ENCODE peak calls at places on chromosomes 3 and 15, in nine cellular contexts. One of them, this sample, is unnamed.

GRCh38 chr15:82838096-82838735 is 28.8 kb downstream of the WHAMM start:
- DNase-seq in GM12865: no peak
- DNase-seq in dorsolateral prefrontal cortex: no peak
- DNase-seq in fibroblast of lung: no peak
- DNase-seq in choroid plexus epithelial cell: no peak
- DNase-seq in cardiac fibroblast: no peak
- DNase-seq in AG09309: no peak
- DNase-seq in endothelial cell of umbilical vein: no peak
- DNase-seq in astrocyte: no peak
- DNase-seq in this sample: no peak

GRCh38 chr3:67017211-67017610 is 19.1 kb downstream of the KBTBD8 start:
- DNase-seq in GM12865: peak; percentile 24
- DNase-seq in dorsolateral prefrontal cortex: no peak
- DNase-seq in fibroblast of lung: peak; percentile 60
- DNase-seq in choroid plexus epithelial cell: peak; percentile 68
- DNase-seq in cardiac fibroblast: no peak
- DNase-seq in AG09309: no peak
- DNase-seq in endothelial cell of umbilical vein: no peak
- DNase-seq in astrocyte: no peak
- DNase-seq in this sample: no peak

GRCh38 chr3:10666621-10667020 is 149.4 kb upstream of the SLC6A11 start:
- DNase-seq in GM12865: peak; percentile 28
- DNase-seq in dorsolateral prefrontal cortex: peak; percentile 70
- DNase-seq in fibroblast of lung: no peak
- DNase-seq in choroid plexus epithelial cell: no peak
- DNase-seq in cardiac fibroblast: no peak
- DNase-seq in AG09309: no peak
- DNase-seq in endothelial cell of umbilical vein: no peak
- DNase-seq in astrocyte: no peak
- DNase-seq in this sample: no peak

GRCh38 chr3:8560608-8561007 is 59.0 kb downstream of the LMCD1 start:
- DNase-seq in GM12865: no peak
- DNase-seq in dorsolateral prefrontal cortex: no peak
- DNase-seq in fibroblast of lung: peak; percentile 91
- DNase-seq in choroid plexus epithelial cell: peak; percentile 100
- DNase-seq in cardiac fibroblast: peak; percentile 99
- DNase-seq in AG09309: peak; percentile 29
- DNase-seq in endothelial cell of umbilical vein: no peak
- DNase-seq in astrocyte: peak; percentile 99
- DNase-seq in this sample: no peak

GRCh38 chr3:71576966-71577459 is 6.5 kb downstream of the FOXP1 start:
- DNase-seq in GM12865: no peak
- DNase-seq in dorsolateral prefrontal cortex: no peak
- DNase-seq in fibroblast of lung: no peak
- DNase-seq in choroid plexus epithelial cell: no peak
- DNase-seq in cardiac fibroblast: no peak
- DNase-seq in AG09309: no peak
- DNase-seq in endothelial cell of umbilical vein: peak; percentile 35
- DNase-seq in astrocyte: no peak
- DNase-seq in this sample: no peak

GRCh38 chr15:56918907-56919707 is 663 bp downstream of the TCF12 start:
- DNase-seq in GM12865: peak; percentile 89
- DNase-seq in dorsolateral prefrontal cortex: peak; percentile 59
- DNase-seq in fibroblast of lung: peak; percentile 63
- DNase-seq in choroid plexus epithelial cell: peak; percentile 64
- DNase-seq in cardiac fibroblast: peak; percentile 76
- DNase-seq in AG09309: no peak
- DNase-seq in endothelial cell of umbilical vein: peak; percentile 77
- DNase-seq in astrocyte: peak; percentile 65
- DNase-seq in this sample: no peak

GRCh38 chr15:56965614-56966013 is 47.2 kb downstream of the TCF12 start:
- DNase-seq in GM12865: no peak
- DNase-seq in dorsolateral prefrontal cortex: no peak
- DNase-seq in fibroblast of lung: no peak
- DNase-seq in choroid plexus epithelial cell: no peak
- DNase-seq in cardiac fibroblast: no peak
- DNase-seq in AG09309: no peak
- DNase-seq in endothelial cell of umbilical vein: no peak
- DNase-seq in astrocyte: no peak
- DNase-seq in this sample: no peak

GRCh38 chr3:107458871-107459270 is 63.9 kb upstream of the BBX start:
- DNase-seq in GM12865: no peak
- DNase-seq in dorsolateral prefrontal cortex: no peak
- DNase-seq in fibroblast of lung: peak; percentile 31
- DNase-seq in choroid plexus epithelial cell: peak; percentile 58
- DNase-seq in cardiac fibroblast: peak; percentile 68
- DNase-seq in AG09309: no peak
- DNase-seq in endothelial cell of umbilical vein: no peak
- DNase-seq in astrocyte: peak; percentile 8
- DNase-seq in this sample: no peak

GRCh38 chr3:113117511-113118302 is 93.7 kb upstream of the BOC start:
- DNase-seq in GM12865: no peak
- DNase-seq in dorsolateral prefrontal cortex: no peak
- DNase-seq in fibroblast of lung: peak; percentile 77
- DNase-seq in choroid plexus epithelial cell: peak; percentile 56
- DNase-seq in cardiac fibroblast: peak; percentile 78
- DNase-seq in AG09309: peak; percentile 43
- DNase-seq in endothelial cell of umbilical vein: peak; percentile 31
- DNase-seq in astrocyte: peak; percentile 94
- DNase-seq in this sample: no peak

GRCh38 chr15:85761635-85762034 is 33.1 kb downstream of the KLHL25 start:
- DNase-seq in GM12865: no peak
- DNase-seq in dorsolateral prefrontal cortex: no peak
- DNase-seq in fibroblast of lung: peak; percentile 86
- DNase-seq in choroid plexus epithelial cell: peak; percentile 43
- DNase-seq in cardiac fibroblast: no peak
- DNase-seq in AG09309: no peak
- DNase-seq in endothelial cell of umbilical vein: no peak
- DNase-seq in astrocyte: peak; percentile 87
- DNase-seq in this sample: no peak

GRCh38 chr3:101124125-101124524 is 130.9 kb upstream of the ABI3BP start:
- DNase-seq in GM12865: no peak
- DNase-seq in dorsolateral prefrontal cortex: no peak
- DNase-seq in fibroblast of lung: no peak
- DNase-seq in choroid plexus epithelial cell: peak; percentile 65
- DNase-seq in cardiac fibroblast: no peak
- DNase-seq in AG09309: no peak
- DNase-seq in endothelial cell of umbilical vein: no peak
- DNase-seq in astrocyte: no peak
- DNase-seq in this sample: no peak

GRCh38 chr3:107599755-107600122 is 77.0 kb downstream of the BBX start:
- DNase-seq in GM12865: no peak
- DNase-seq in dorsolateral prefrontal cortex: no peak
- DNase-seq in fibroblast of lung: peak; percentile 21
- DNase-seq in choroid plexus epithelial cell: no peak
- DNase-seq in cardiac fibroblast: no peak
- DNase-seq in AG09309: no peak
- DNase-seq in endothelial cell of umbilical vein: peak; percentile 65
- DNase-seq in astrocyte: no peak
- DNase-seq in this sample: no peak

GRCh38 chr15:26178821-26179220 is 315.7 kb upstream of the ATP10A start:
- DNase-seq in GM12865: no peak
- DNase-seq in dorsolateral prefrontal cortex: no peak
- DNase-seq in fibroblast of lung: no peak
- DNase-seq in choroid plexus epithelial cell: no peak
- DNase-seq in cardiac fibroblast: no peak
- DNase-seq in AG09309: no peak
- DNase-seq in endothelial cell of umbilical vein: no peak
- DNase-seq in astrocyte: no peak
- DNase-seq in this sample: no peak

GRCh38 chr15:42890161-42890913 is 30.2 kb downstream of the TTBK2 start:
- DNase-seq in GM12865: no peak
- DNase-seq in dorsolateral prefrontal cortex: no peak
- DNase-seq in fibroblast of lung: peak; percentile 45
- DNase-seq in choroid plexus epithelial cell: peak; percentile 68
- DNase-seq in cardiac fibroblast: peak; percentile 91
- DNase-seq in AG09309: no peak
- DNase-seq in endothelial cell of umbilical vein: peak; percentile 90
- DNase-seq in astrocyte: peak; percentile 98
- DNase-seq in this sample: no peak

GRCh38 chr3:64687781-64688515 is at the start of gene ADAMTS9:
- DNase-seq in GM12865: no peak
- DNase-seq in dorsolateral prefrontal cortex: peak; percentile 54
- DNase-seq in fibroblast of lung: peak; percentile 87
- DNase-seq in choroid plexus epithelial cell: peak; percentile 77
- DNase-seq in cardiac fibroblast: peak; percentile 73
- DNase-seq in AG09309: no peak
- DNase-seq in endothelial cell of umbilical vein: peak; percentile 87
- DNase-seq in astrocyte: peak; percentile 56
- DNase-seq in this sample: no peak

GRCh38 chr3:138921316-138922292 is 25.3 kb downstream of the FOXL2 start:
- DNase-seq in GM12865: no peak
- DNase-seq in dorsolateral prefrontal cortex: no peak
- DNase-seq in fibroblast of lung: peak; percentile 78
- DNase-seq in choroid plexus epithelial cell: peak; percentile 80
- DNase-seq in cardiac fibroblast: peak; percentile 85
- DNase-seq in AG09309: peak; percentile 82
- DNase-seq in endothelial cell of umbilical vein: no peak
- DNase-seq in astrocyte: peak; percentile 87
- DNase-seq in this sample: no peak

GRCh38 chr3:149018247-149018646 is 26.9 kb downstream of the GYG1 start:
- DNase-seq in GM12865: no peak
- DNase-seq in dorsolateral prefrontal cortex: no peak
- DNase-seq in fibroblast of lung: peak; percentile 60
- DNase-seq in choroid plexus epithelial cell: peak; percentile 57
- DNase-seq in cardiac fibroblast: peak; percentile 72
- DNase-seq in AG09309: no peak
- DNase-seq in endothelial cell of umbilical vein: no peak
- DNase-seq in astrocyte: peak; percentile 34
- DNase-seq in this sample: no peak

GRCh38 chr15:37880009-37880834 is 54.2 kb upstream of the TMCO5A start:
- DNase-seq in GM12865: peak; percentile 42
- DNase-seq in dorsolateral prefrontal cortex: no peak
- DNase-seq in fibroblast of lung: peak; percentile 85
- DNase-seq in choroid plexus epithelial cell: peak; percentile 84
- DNase-seq in cardiac fibroblast: peak; percentile 74
- DNase-seq in AG09309: no peak
- DNase-seq in endothelial cell of umbilical vein: peak; percentile 64
- DNase-seq in astrocyte: peak; percentile 82
- DNase-seq in this sample: peak; percentile 2

DNA sequence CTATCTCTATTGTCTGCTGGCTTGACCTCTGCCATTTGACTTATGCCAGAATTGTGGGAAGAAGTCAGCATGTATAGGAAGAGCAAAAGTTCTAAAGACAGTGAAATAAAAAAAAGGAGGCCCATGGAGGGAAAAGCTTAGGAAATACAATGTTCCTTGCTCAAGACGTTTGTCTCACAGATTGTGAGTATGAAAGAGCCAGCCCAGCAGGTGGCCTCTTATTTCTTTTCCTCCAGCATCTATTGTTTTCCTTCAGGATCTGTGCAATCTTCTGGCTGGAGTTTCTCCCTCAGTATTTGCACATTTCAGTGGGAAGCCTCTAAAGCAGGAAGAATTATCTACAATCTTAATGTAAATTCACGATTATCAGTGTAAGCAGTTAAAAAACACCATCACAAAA is 43.7 kb downstream of the ZDHHC3 start:
- DNase-seq in GM12865: no peak
- DNase-seq in dorsolateral prefrontal cortex: no peak
- DNase-seq in fibroblast of lung: no peak
- DNase-seq in choroid plexus epithelial cell: no peak
- DNase-seq in cardiac fibroblast: no peak
- DNase-seq in AG09309: no peak
- DNase-seq in endothelial cell of umbilical vein: no peak
- DNase-seq in astrocyte: no peak
- DNase-seq in this sample: no peak
- TF ChIP-seq CTCF in GM12865: no peak
- TF ChIP-seq CTCF in dorsolateral prefrontal cortex: no peak
- TF ChIP-seq CTCF in fibroblast of lung: no peak
- TF ChIP-seq CTCF in choroid plexus epithelial cell: peak; percentile 15
- TF ChIP-seq CTCF in cardiac fibroblast: no peak
- TF ChIP-seq CTCF in AG09309: no peak
- TF ChIP-seq CTCF in endothelial cell of umbilical vein: no peak
- TF ChIP-seq CTCF in astrocyte: no peak
- TF ChIP-seq CTCF in this sample: no peak

GRCh38 chr15:74542192-74543042 is 1.4 kb downstream of the ARID3B start:
- DNase-seq in GM12865: peak; percentile 30
- DNase-seq in dorsolateral prefrontal cortex: no peak
- DNase-seq in fibroblast of lung: no peak
- DNase-seq in choroid plexus epithelial cell: no peak
- DNase-seq in cardiac fibroblast: no peak
- DNase-seq in AG09309: no peak
- DNase-seq in endothelial cell of umbilical vein: no peak
- DNase-seq in astrocyte: no peak
- DNase-seq in this sample: no peak
- H3K4me3 ChIP-seq in GM12865: peak overlapping the region; percentile 95
- H3K4me3 ChIP-seq in dorsolateral prefrontal cortex: peak overlapping the region; percentile 87
- H3K4me3 ChIP-seq in fibroblast of lung: peak overlapping the region; percentile 93
- H3K4me3 ChIP-seq in choroid plexus epithelial cell: no peak overlapping the region
- H3K4me3 ChIP-seq in cardiac fibroblast: no peak overlapping the region
- H3K4me3 ChIP-seq in AG09309: no peak overlapping the region
- H3K4me3 ChIP-seq in endothelial cell of umbilical vein: no peak overlapping the region
- H3K4me3 ChIP-seq in astrocyte: peak overlapping the region; percentile 78
- H3K4me3 ChIP-seq in this sample: peak overlapping the region; percentile 90

DNA sequence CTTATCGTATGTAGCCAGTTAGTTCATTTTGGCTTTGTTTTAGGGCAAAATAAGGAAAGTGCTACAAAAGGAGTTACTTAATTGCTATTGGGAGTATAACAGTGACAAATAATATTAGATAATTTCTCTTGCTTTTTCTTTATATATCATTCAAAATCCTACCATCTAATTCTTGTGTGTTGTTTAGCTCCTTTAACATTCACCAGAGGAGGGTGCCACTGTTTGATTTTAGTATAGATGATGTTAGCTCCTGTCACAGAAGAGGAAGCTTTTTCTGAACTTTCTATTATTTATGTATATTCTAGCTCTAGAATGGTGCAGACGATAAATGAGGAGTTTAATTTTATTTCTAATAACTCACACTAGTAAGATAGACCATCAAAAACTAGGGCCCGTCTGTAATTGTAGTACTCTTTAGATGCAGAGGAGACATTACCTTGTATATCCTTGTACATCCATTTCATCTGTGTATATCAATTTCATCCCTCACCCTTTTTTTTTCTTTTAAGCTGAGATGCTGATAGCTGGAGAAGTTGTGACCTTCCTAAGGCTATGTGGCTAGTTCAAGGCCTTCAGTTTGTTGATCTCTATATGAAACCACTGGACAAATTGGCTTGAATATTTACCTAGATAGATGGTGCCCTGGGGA is 3.0 kb downstream of the PPM1L start:
- DNase-seq in GM12865: no peak
- DNase-seq in dorsolateral prefrontal cortex: no peak
- DNase-seq in fibroblast of lung: no peak
- DNase-seq in choroid plexus epithelial cell: no peak
- DNase-seq in cardiac fibroblast: no peak
- DNase-seq in AG09309: no peak
- DNase-seq in endothelial cell of umbilical vein: no peak
- DNase-seq in astrocyte: no peak
- DNase-seq in this sample: no peak
- TF ChIP-seq CTCF in GM12865: no peak
- TF ChIP-seq CTCF in dorsolateral prefrontal cortex: no peak
- TF ChIP-seq CTCF in fibroblast of lung: no peak
- TF ChIP-seq CTCF in choroid plexus epithelial cell: no peak
- TF ChIP-seq CTCF in cardiac fibroblast: no peak
- TF ChIP-seq CTCF in AG09309: no peak
- TF ChIP-seq CTCF in endothelial cell of umbilical vein: no peak
- TF ChIP-seq CTCF in astrocyte: no peak
- TF ChIP-seq CTCF in this sample: no peak

DNA sequence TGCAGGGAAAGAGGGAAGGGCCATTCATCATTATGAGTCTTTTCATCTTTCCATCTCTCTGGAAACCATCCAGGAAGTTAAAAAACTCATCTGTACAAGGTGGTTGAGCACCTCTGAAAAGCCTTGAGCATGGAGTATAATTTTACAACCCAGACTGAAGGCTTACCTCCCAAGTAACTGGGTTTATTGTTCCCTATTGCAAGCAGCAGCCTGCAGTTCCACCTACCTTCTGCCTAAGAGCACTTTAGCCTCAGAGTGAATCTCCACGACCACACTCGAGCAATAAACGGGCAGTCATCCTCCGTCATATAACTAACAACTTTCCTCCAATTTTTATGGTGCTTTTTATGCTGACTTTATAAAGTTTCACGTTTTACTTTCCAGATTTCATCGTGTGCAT is 32.8 kb downstream of the OSBPL10 start:
- DNase-seq in GM12865: no peak
- DNase-seq in dorsolateral prefrontal cortex: no peak
- DNase-seq in fibroblast of lung: no peak
- DNase-seq in choroid plexus epithelial cell: no peak
- DNase-seq in cardiac fibroblast: no peak
- DNase-seq in AG09309: no peak
- DNase-seq in endothelial cell of umbilical vein: no peak
- DNase-seq in astrocyte: no peak
- DNase-seq in this sample: no peak
- H3K4me3 ChIP-seq in GM12865: no peak overlapping the region
- H3K4me3 ChIP-seq in dorsolateral prefrontal cortex: no peak overlapping the region
- H3K4me3 ChIP-seq in fibroblast of lung: no peak overlapping the region
- H3K4me3 ChIP-seq in choroid plexus epithelial cell: no peak overlapping the region
- H3K4me3 ChIP-seq in cardiac fibroblast: no peak overlapping the region
- H3K4me3 ChIP-seq in AG09309: no peak overlapping the region
- H3K4me3 ChIP-seq in endothelial cell of umbilical vein: no peak overlapping the region
- H3K4me3 ChIP-seq in astrocyte: no peak overlapping the region
- H3K4me3 ChIP-seq in this sample: no peak overlapping the region

This sample was measured in GM12864.